ENCODE peak calls at places on chromosomes 3 and 15, in six cellular contexts. L is transverse colon, X is body of pancreas, Q is tibial artery, W is A549, Z is astrocyte of the spinal cord. K is an unnamed sample.

GRCh38 chr3:184523825-184524615 is 37.6 kb upstream of the EPHB3 start:
- DNase-seq in L (no peak), W (peak; percentile 28), X (peak; percentile 30), Q (no peak), Z (peak; percentile 30), K (peak; percentile 8)

GRCh38 chr15:30878515-30878914 is 25.2 kb upstream of the FAN1 start:
- DNase-seq in W (no peak), X (no peak), Q (no peak), L (no peak), Z (no peak), K (no peak)

GRCh38 chr3:102353148-102353547 is 81.7 kb upstream of the ZPLD1 start:
- DNase-seq in Z (no peak), W (no peak), X (no peak), L (no peak), Q (no peak), K (no peak)

GRCh38 chr3:61688307-61688695 is 126.9 kb downstream of the PTPRG start:
- DNase-seq in Z (no peak), X (no peak), L (no peak), Q (no peak), W (no peak), K (no peak)

GRCh38 chr3:69451594-69451993 is 65.7 kb upstream of the FRMD4B start:
- DNase-seq in W (no peak), L (no peak), Q (no peak), Z (no peak), X (no peak), K (no peak)

GRCh38 chr3:184262166-184262926 is 993 bp upstream of the CAMK2N2 start:
- DNase-seq in Z (no peak), L (no peak), Q (no peak), W (no peak), X (peak; percentile 95), K (no peak)

GRCh38 chr3:197371521-197372075 is 73.2 kb upstream of the DLG1 start:
- DNase-seq in W (no peak), Q (no peak), X (no peak), L (no peak), Z (peak; percentile 47), K (no peak)

GRCh38 chr15:66646308-66646707 is 55.7 kb upstream of the SMAD6 start:
- DNase-seq in Z (no peak), L (no peak), Q (peak; percentile 80), X (no peak), W (no peak), K (no peak)

GRCh38 chr15:42373274-42373673 is 14.0 kb downstream of the CAPN3 start:
- DNase-seq in W (no peak), X (no peak), L (no peak), Q (no peak), Z (no peak), K (no peak)

GRCh38 chr3:181711325-181712135 is at the start of gene SOX2:
- DNase-seq in Z (peak; percentile 94), Q (no peak), L (peak; percentile 48), W (peak; percentile 89), X (peak; percentile 70), K (peak; percentile 89)

GRCh38 chr15:77024273-77025065 is 29.5 kb downstream of the PSTPIP1 start:
- DNase-seq in L (peak; percentile 72), Q (peak; percentile 73), W (peak; percentile 91), Z (peak; percentile 46), X (peak; percentile 63), K (peak; percentile 92)

GRCh38 chr3:64167346-64167745 is 57.9 kb downstream of the PRICKLE2 start:
- DNase-seq in W (no peak), Z (no peak), Q (no peak), L (no peak), X (no peak), K (no peak)

GRCh38 chr3:64167868-64168267 is 57.4 kb downstream of the PRICKLE2 start:
- DNase-seq in L (no peak), X (no peak), W (no peak), Z (no peak), Q (no peak), K (no peak)

GRCh38 chr3:64164309-64164708 is 61.0 kb downstream of the PRICKLE2 start:
- DNase-seq in L (no peak), Q (no peak), Z (no peak), W (no peak), X (no peak), K (no peak)

GRCh38 chr3:64163755-64164148 is 61.5 kb downstream of the PRICKLE2 start:
- DNase-seq in L (no peak), X (no peak), W (no peak), Z (peak; percentile 86), Q (no peak), K (no peak)

GRCh38 chr3:64166584-64167155 is 58.6 kb downstream of the PRICKLE2 start:
- DNase-seq in Q (no peak), L (no peak), X (no peak), W (no peak), Z (no peak), K (no peak)
- TF ChIP-seq CTCF in Q (peak; percentile 19), L (no peak), X (no peak), W (peak; percentile 12), Z (peak; percentile 19), K (peak; percentile 35)

GRCh38 chr3:152978152-152978551 is 143.2 kb downstream of the P2RY1 start:
- DNase-seq in X (no peak), L (no peak), Z (no peak), Q (no peak), W (no peak), K (no peak)
- TF ChIP-seq CTCF in X (no peak), L (no peak), Z (no peak), Q (no peak), W (no peak), K (no peak)

GRCh38 chr3:121997372-121997771 is 24.7 kb downstream of the ILDR1 start:
- DNase-seq in L (no peak), W (no peak), Q (no peak), Z (no peak), X (no peak), K (no peak)

GRCh38 chr3:121998030-121998580 is 23.9 kb downstream of the ILDR1 start:
- DNase-seq in Z (peak; percentile 39), Q (no peak), W (no peak), X (peak; percentile 38), L (no peak), K (no peak)

GRCh38 chr3:121998588-121999473 is 23.2 kb downstream of the ILDR1 start:
- DNase-seq in L (no peak), W (no peak), X (peak; percentile 15), Z (no peak), Q (no peak), K (no peak)

GRCh38 chr3:121992601-121993560 is 29.2 kb downstream of the ILDR1 start:
- DNase-seq in L (no peak), W (no peak), X (no peak), Q (no peak), Z (no peak), K (no peak)

GRCh38 chr3:121995190-121996137 is 26.6 kb downstream of the ILDR1 start:
- DNase-seq in W (peak; percentile 21), Q (peak; percentile 76), Z (peak; percentile 74), X (peak; percentile 83), L (peak; percentile 78), K (no peak)
- TF ChIP-seq CTCF in W (peak; percentile 50), Q (no peak), Z (peak; percentile 50), X (peak; percentile 52), L (peak; percentile 57), K (peak; percentile 45)

GRCh38 chr3:124347418-124347817 is 355.5 kb upstream of the ROPN1 start:
- DNase-seq in Z (no peak), W (no peak), Q (no peak), X (no peak), L (no peak), K (no peak)
- TF ChIP-seq CTCF in Z (no peak), W (no peak), Q (no peak), X (no peak), L (no peak), K (no peak)